ENCODE peak calls at places on chromosomes 11 and 22, in eight cellular contexts. A is brain microvascular endothelial cell, V is OCI-LY7, H is heart left ventricle, G is cardiac muscle cell, Z is PC-3, Y is heart right ventricle, D is mammary epithelial cell. F is an unnamed sample.

GRCh38 chr11:18310800-18311340 is 11.1 kb downstream of the HPS5 start:
- DNase-seq in A (peak), H (no peak), V (no peak), Y (no peak), Z (no peak), D (peak), G (no peak), F (peak)

GRCh38 chr22:48694296-48694883 is 1133.3 kb downstream of the BRD1 start:
- DNase-seq in Y (no peak), Z (no peak), A (no peak), G (no peak), V (no peak), H (no peak), D (no peak), F (no peak)

GRCh38 chr11:9385288-9385902 is 943 bp downstream of the IPO7 start:
- DNase-seq in V (peak), H (no peak), Z (no peak), G (no peak), D (no peak), A (no peak), Y (no peak), F (no peak)

GRCh38 chr11:11022126-11022730 is 164.4 kb upstream of the ZBED5 start:
- DNase-seq in Z (peak), G (peak), A (peak), Y (peak), D (no peak), V (peak), H (no peak), F (no peak)

GRCh38 chr11:117428186-117428855 is 100.7 kb downstream of the CEP164 start:
- DNase-seq in V (no peak), H (no peak), A (no peak), D (no peak), Z (no peak), G (no peak), Y (no peak), F (no peak)

GRCh38 chr22:21661991-21662390 is 3.8 kb upstream of the PPIL2 start:
- DNase-seq in D (no peak), Z (no peak), G (no peak), Y (no peak), H (no peak), A (no peak), V (no peak), F (no peak)

GRCh38 chr11:27401280-27401679 is 38.3 kb upstream of the CCDC34 start:
- DNase-seq in A (no peak), H (no peak), Y (no peak), V (no peak), D (no peak), Z (peak), G (no peak), F (no peak)

GRCh38 chr22:50436841-50437341 is 37.9 kb downstream of the SBF1 start:
- DNase-seq in V (no peak), H (no peak), D (no peak), G (no peak), A (no peak), Z (no peak), Y (no peak), F (no peak)

GRCh38 chr11:116472661-116473060 is 300.1 kb downstream of the BUD13 start:
- DNase-seq in Y (no peak), A (no peak), Z (no peak), H (no peak), V (no peak), G (no peak), D (no peak), F (no peak)

GRCh38 chr11:94768602-94769511 is 701 bp downstream of the AMOTL1 start:
- DNase-seq in A (no peak), Y (peak), D (peak), H (peak), Z (peak), G (peak), V (no peak), F (no peak)

GRCh38 chr11:130452941-130453340 is 4.5 kb downstream of the ADAMTS15 start:
- DNase-seq in Y (no peak), V (no peak), A (no peak), H (peak), D (no peak), G (peak), Z (no peak), F (no peak)

GRCh38 chr11:69913591-69914285 is 94.5 kb upstream of the FGF3 start:
- DNase-seq in G (no peak), D (no peak), Y (no peak), Z (no peak), V (no peak), A (no peak), H (peak), F (no peak)

GRCh38 chr11:62710001-62710345 is 2.5 kb downstream of the GNG3 start:
- DNase-seq in A (no peak), V (no peak), G (no peak), Y (no peak), Z (no peak), D (no peak), H (no peak), F (no peak)

GRCh38 chr22:27419473-27419872 is 382.1 kb downstream of the MN1 start:
- DNase-seq in Z (no peak), A (peak), G (no peak), V (no peak), D (no peak), Y (no peak), H (no peak), F (no peak)

GRCh38 chr11:130269544-130269943 is 45.2 kb downstream of the ZBTB44 start:
- DNase-seq in V (peak), H (no peak), A (no peak), D (no peak), G (no peak), Y (no peak), Z (no peak), F (no peak)

GRCh38 chr11:17432041-17432440 is 43.6 kb upstream of the KCNJ11 start:
- DNase-seq in D (no peak), H (no peak), V (no peak), Z (no peak), G (no peak), Y (no peak), A (no peak), F (no peak)

GRCh38 chr11:19832166-19832750 is 119.6 kb downstream of the NAV2 start:
- DNase-seq in G (no peak), Y (no peak), H (no peak), A (no peak), Z (no peak), V (no peak), D (no peak), F (no peak)

GRCh38 chr11:58006940-58007339 is 16.7 kb upstream of the OR9Q1 start:
- DNase-seq in V (no peak), H (no peak), Y (no peak), D (peak), Z (peak), G (no peak), A (no peak), F (peak)

GRCh38 chr22:17672417-17672991 is 33.9 kb downstream of the BCL2L13 start:
- DNase-seq in H (no peak), Y (no peak), V (no peak), D (no peak), A (no peak), G (no peak), Z (peak), F (no peak)

GRCh38 chr11:88122956-88123355 is 52.3 kb downstream of the RAB38 start:
- DNase-seq in H (no peak), A (no peak), V (no peak), G (no peak), D (peak), Y (no peak), Z (no peak), F (no peak)

GRCh38 chr11:88115828-88116410 is 59.3 kb downstream of the RAB38 start:
- DNase-seq in A (no peak), G (no peak), D (no peak), V (no peak), Z (no peak), H (no peak), Y (no peak), F (no peak)

DNA sequence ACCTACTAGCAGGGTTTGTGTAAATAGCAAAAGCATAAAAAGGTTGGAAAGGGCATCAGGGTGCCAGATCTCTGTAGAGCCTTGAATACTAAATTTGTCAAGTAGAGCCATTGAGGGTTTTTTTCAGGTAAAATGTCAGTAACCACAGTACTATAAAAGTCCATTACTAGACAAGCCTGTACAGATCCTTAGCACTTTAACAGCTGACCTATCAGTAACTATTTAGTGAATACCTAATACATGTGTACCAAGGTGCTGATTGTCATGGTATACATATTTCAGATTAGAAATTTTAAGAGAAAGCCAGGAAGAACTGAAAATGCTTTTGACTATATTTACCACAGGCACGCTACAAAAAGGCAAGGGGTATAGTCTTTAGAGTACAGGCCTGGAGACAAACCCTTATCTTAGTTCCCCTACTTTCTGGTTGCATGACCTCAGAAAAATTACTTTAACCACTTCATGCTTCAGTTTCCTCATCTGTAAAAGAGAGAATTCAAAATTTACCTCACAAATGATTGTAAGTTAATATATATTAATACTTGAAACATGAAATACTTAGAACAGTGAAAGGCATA is 57.9 kb downstream of the RAB38 start:
- DNase-seq in Y (no peak), V (no peak), Z (no peak), D (peak), A (no peak), G (no peak), H (no peak), F (no peak)
- H3K27ac ChIP-seq in Y (no peak), V (no peak), Z (no peak), D (no peak), A (no peak), G (no peak), H (no peak), F (no peak)

GRCh38 chr11:75849917-75850316 is 34.9 kb downstream of the UVRAG start:
- DNase-seq in Y (no peak), A (no peak), G (no peak), D (no peak), H (no peak), Z (no peak), V (no peak), F (no peak)

GRCh38 chr11:75850787-75851186 is 35.8 kb downstream of the UVRAG start:
- DNase-seq in D (no peak), A (no peak), G (peak), Y (no peak), V (no peak), Z (no peak), H (no peak), F (no peak)

GRCh38 chr11:75853971-75854370 is 39.0 kb downstream of the UVRAG start:
- DNase-seq in D (peak), H (no peak), Z (peak), G (no peak), Y (no peak), V (no peak), A (no peak), F (peak)

GRCh38 chr11:75852406-75853017 is 37.5 kb downstream of the UVRAG start:
- DNase-seq in Z (no peak), Y (no peak), H (no peak), V (no peak), D (no peak), A (no peak), G (no peak), F (no peak)

DNA sequence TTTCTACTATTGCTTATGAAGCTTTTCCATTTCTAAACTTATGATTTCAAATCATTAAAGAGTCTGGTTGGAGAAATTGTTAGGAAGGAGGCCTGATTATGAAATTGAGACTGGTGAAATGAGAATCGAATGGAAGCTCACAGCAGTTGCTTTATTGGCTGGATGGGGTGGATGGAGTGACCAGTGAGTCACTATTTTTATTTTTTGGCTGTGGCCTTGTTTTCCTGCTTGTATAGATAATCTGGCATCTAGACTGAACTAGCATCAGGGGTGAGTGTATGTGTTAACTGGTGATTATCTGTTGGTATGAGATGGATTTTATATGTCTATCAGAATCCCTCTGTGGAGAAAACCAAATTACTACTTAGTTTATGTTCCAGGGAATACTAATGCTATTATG is 36.2 kb downstream of the UVRAG start:
- DNase-seq in H (no peak), Z (no peak), D (no peak), V (no peak), Y (no peak), G (no peak), A (peak), F (no peak)
- H3K27ac ChIP-seq in H (peak), Z (no peak), D (no peak), V (no peak), Y (peak), G (peak), A (no peak), F (no peak)

GRCh38 chr11:1520987-1521349 is 34.4 kb upstream of the MOB2 start:
- DNase-seq in H (peak), A (no peak), D (no peak), Z (no peak), Y (peak), V (peak), G (no peak), F (no peak)
- H3K27ac ChIP-seq in H (no peak), A (no peak), D (no peak), Z (no peak), Y (no peak), V (peak), G (no peak), F (no peak)

GRCh38 chr11:126059238-126059761 is 3.4 kb downstream of the CDON start:
- DNase-seq in H (no peak), Y (no peak), Z (no peak), D (no peak), G (no peak), A (no peak), V (no peak), F (no peak)
- H3K27ac ChIP-seq in H (no peak), Y (no peak), Z (no peak), D (no peak), G (no peak), A (no peak), V (no peak), F (no peak)

DNA sequence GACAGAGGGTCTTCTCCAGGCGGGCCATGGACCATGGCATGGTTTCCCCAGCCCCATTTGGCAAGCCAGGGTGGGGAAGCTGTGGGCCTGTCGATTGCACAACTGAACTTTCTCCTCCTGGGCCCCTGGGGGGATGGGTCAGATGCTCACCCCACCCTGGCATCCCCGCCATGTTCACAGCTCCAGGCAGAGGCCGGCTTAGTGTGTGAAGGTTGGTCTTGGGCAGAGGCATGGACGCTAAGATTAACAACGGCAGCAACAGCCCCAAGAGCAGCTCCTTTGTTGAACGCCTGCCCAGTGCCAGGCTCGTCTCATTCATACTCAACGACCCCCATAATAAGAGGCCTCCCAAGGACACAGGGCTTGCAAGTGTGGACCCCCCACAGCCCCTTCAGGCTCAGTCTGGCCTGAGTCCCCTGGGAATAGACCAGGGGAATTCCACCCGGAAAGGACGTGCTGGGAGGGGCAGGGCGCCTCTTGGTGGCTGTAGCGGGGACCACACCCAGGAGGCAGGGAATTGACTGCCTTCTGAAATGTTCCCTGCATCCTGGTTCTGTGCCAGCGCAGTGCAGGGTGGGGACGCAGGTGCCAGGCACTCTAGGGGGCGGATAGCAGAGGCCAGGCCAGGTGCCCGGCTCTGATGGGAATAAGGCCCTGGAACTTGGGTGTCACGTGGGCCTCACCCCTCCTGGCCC is 8.3 kb downstream of the TSPO start:
- DNase-seq in Y (no peak), D (no peak), G (no peak), V (no peak), A (no peak), Z (no peak), H (no peak), F (no peak)
- H3K27ac ChIP-seq in Y (no peak), D (no peak), G (no peak), V (no peak), A (no peak), Z (no peak), H (no peak), F (no peak)

DNA sequence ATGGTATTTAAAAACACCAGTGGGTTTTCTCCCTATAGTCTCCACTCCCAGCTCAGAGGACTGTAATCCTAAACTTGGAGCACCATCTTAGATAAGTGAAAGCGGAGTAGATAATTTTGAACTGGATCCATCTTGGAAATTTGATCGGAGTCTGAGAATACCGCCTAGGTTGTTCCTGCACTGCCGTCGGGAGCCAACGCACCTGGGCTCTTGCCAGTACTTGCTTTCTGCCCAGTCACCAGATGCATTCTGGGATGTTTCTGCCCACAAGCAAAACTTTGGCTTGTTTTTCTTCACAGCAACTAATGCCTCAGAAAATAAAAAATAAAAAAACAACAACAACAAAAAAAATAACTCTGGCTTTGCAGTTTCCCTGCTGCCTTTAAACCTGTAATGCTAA is 113.0 kb upstream of the MTMR2 start:
- DNase-seq in H (no peak), Y (no peak), A (no peak), V (no peak), G (no peak), D (no peak), Z (no peak), F (no peak)
- H3K27ac ChIP-seq in H (no peak), Y (no peak), A (no peak), V (no peak), G (no peak), D (peak), Z (peak), F (peak)

DNA sequence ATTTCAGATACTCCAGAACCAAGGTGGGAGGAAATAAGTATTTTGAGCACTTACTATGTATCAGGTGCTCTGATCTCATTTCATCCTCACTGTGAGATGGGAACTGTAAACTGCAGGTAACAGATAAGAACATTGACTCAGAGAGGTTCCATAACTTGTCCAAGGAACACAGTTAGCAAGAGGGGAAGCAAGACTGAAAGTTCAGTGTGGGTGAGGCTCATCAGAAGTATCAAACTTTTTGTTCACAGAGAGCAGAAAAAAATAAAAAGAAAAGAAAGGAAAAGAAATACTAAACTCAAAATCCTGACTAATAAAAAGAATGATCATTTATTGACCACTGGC is 37.1 kb downstream of the RAB30 start:
- DNase-seq in G (no peak), D (no peak), Z (no peak), V (no peak), Y (no peak), A (no peak), H (no peak), F (no peak)
- H3K27ac ChIP-seq in G (no peak), D (no peak), Z (peak), V (no peak), Y (peak), A (no peak), H (peak), F (peak)

DNA sequence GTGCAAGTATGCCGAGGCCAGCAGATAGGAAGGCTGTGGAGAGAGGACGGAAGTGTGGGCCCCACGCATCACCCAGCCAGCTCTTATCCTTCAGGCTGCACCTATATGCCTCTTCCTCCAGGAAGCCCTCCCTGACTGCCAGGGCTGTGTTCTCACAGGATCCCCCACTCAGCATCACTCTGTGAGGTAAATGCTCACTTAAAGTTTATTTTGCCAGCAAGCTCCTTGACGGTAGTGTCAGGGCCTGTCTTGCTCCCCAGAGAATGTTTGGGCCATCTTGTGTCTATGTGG is 4.4 kb downstream of the TBX10 start:
- DNase-seq in D (no peak), Y (no peak), Z (no peak), H (no peak), G (no peak), V (no peak), A (no peak), F (no peak)
- H3K27ac ChIP-seq in D (no peak), Y (no peak), Z (no peak), H (no peak), G (no peak), V (no peak), A (no peak), F (no peak)

DNA sequence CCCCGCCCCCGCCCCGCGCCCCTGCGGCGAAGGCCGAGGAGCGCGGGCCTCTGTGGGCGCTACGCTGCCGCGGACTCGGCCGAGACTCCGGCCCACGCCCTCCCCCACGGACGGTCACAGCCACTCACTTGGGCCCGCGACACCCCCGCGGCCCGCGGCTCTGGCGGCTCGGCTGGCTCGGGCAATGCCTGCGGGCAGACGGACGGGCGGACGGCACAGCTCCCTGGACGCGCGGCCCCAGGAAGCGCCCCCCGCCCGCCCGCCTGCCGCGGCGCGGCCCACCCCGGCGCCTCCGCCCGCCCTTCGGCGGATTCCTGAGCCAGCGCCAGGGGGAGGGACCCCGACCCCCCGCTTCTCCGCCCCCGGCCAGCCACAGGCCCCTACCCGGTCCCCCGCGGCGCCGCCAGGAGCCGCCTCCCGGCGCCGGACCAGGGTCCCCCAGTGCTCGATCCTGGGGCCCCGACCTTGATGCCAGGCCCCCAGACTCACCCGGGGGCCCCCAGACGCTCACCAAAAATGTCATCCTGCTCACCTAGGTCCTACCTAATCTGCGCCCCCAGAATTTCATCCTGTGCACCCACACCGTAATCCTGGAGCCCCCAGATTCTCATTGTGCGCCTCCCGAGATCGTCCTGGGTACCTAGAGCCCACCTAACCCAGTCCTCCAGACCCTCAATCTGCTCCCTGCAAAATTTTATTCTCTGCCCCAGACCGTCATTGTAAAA is at the start of gene EFEMP2:
- DNase-seq in G (peak), Z (no peak), D (no peak), A (no peak), V (no peak), H (peak), Y (peak), F (no peak)
- H3K27ac ChIP-seq in G (peak), Z (no peak), D (peak), A (peak), V (peak), H (peak), Y (peak), F (peak)

F was measured in epithelial cell of prostate.